ENCODE peak calls at places on chromosomes 13 and 19, in seven cellular contexts. V is body of pancreas, R is psoas muscle, J is IMR-90, O is astrocyte, B is AG09309, G is heart right ventricle. M is an unnamed sample.

GRCh38 chr19:1624458-1624857 is 19.2 kb upstream of the UQCR11 start:
- DNase-seq in J (peak; percentile 37), B (no peak), V (peak; percentile 46), R (no peak), G (peak; percentile 50), O (peak; percentile 15), M (peak; percentile 42)

GRCh38 chr19:35044317-35045117 is 3.0 kb downstream of the HPN start:
- DNase-seq in B (no peak), V (peak; percentile 58), J (peak; percentile 43), R (peak; percentile 63), O (no peak), G (peak; percentile 67), M (peak; percentile 66)

GRCh38 chr13:99278199-99278598 is 20.0 kb upstream of the GPR18 start:
- DNase-seq in J (no peak), B (no peak), V (no peak), R (no peak), G (no peak), O (no peak), M (no peak)

GRCh38 chr13:80215368-80215767 is 125.6 kb downstream of the SPRY2 start:
- DNase-seq in B (no peak), R (no peak), J (peak; percentile 87), V (no peak), G (no peak), O (peak; percentile 77), M (peak; percentile 54)

GRCh38 chr13:38166121-38166520 is 183.5 kb upstream of the UFM1 start:
- DNase-seq in J (no peak), O (peak; percentile 23), V (no peak), G (no peak), R (no peak), B (no peak), M (no peak)

GRCh38 chr19:27745978-27746542 is 1466.9 kb downstream of the UQCRFS1 start:
- DNase-seq in G (no peak), J (no peak), R (no peak), B (no peak), V (no peak), O (no peak), M (no peak)

GRCh38 chr19:38386968-38387549 is 775 bp downstream of the GGN start:
- DNase-seq in R (peak; percentile 55), V (no peak), G (peak; percentile 28), B (no peak), J (no peak), O (no peak), M (no peak)

GRCh38 chr13:97353927-97354326 is 80.0 kb upstream of the RAP2A start:
- DNase-seq in R (no peak), V (no peak), J (peak; percentile 62), B (no peak), G (no peak), O (peak; percentile 36), M (peak; percentile 30)

GRCh38 chr19:17184381-17184841 is 30.7 kb upstream of the USE1 start:
- DNase-seq in B (no peak), V (no peak), R (no peak), O (no peak), J (peak; percentile 7), G (no peak), M (no peak)

GRCh38 chr19:55454787-55455243 is 6.6 kb downstream of the ISOC2 start:
- DNase-seq in J (peak; percentile 22), B (no peak), O (no peak), G (peak; percentile 43), V (no peak), R (no peak), M (no peak)

GRCh38 chr13:41465215-41465907 is 8.0 kb downstream of the RGCC start:
- DNase-seq in O (peak; percentile 82), B (peak; percentile 37), V (peak; percentile 70), J (peak; percentile 94), R (peak; percentile 58), G (peak; percentile 51), M (peak; percentile 59)

GRCh38 chr19:12969292-12969988 is at the start of gene DAND5:
- DNase-seq in B (no peak), R (no peak), O (no peak), V (no peak), G (peak; percentile 68), J (no peak), M (no peak)

GRCh38 chr13:98411617-98412310 is 165.1 kb downstream of the STK24 start:
- DNase-seq in O (no peak), G (no peak), B (no peak), V (peak; percentile 65), J (no peak), R (peak; percentile 29), M (peak; percentile 4)

GRCh38 chr13:32538234-32538620 is 368 bp downstream of the N4BP2L2 start:
- DNase-seq in R (peak; percentile 27), J (peak; percentile 62), B (no peak), O (peak; percentile 42), V (peak; percentile 68), G (peak; percentile 22), M (no peak)

GRCh38 chr13:24692541-24692940 is 12.3 kb downstream of the ATP12A start:
- DNase-seq in O (peak; percentile 69), R (peak; percentile 28), J (peak; percentile 8), B (peak; percentile 35), V (peak; percentile 33), G (no peak), M (peak; percentile 70)

GRCh38 chr19:10961763-10962536 is 1.1 kb downstream of the SMARCA4 start:
- DNase-seq in J (peak; percentile 12), V (no peak), G (no peak), O (no peak), R (no peak), B (no peak), M (peak; percentile 28)

GRCh38 chr19:2624537-2625091 is 77.9 kb downstream of the GNG7 start:
- DNase-seq in V (peak; percentile 48), O (no peak), B (no peak), G (peak; percentile 71), R (peak; percentile 57), J (no peak), M (no peak)
- H3K4me3 ChIP-seq in V (no peak overlapping the region), O (no peak overlapping the region), B (no peak overlapping the region), G (no peak overlapping the region), R (no peak overlapping the region), J (no peak overlapping the region), M (no peak overlapping the region)

DNA sequence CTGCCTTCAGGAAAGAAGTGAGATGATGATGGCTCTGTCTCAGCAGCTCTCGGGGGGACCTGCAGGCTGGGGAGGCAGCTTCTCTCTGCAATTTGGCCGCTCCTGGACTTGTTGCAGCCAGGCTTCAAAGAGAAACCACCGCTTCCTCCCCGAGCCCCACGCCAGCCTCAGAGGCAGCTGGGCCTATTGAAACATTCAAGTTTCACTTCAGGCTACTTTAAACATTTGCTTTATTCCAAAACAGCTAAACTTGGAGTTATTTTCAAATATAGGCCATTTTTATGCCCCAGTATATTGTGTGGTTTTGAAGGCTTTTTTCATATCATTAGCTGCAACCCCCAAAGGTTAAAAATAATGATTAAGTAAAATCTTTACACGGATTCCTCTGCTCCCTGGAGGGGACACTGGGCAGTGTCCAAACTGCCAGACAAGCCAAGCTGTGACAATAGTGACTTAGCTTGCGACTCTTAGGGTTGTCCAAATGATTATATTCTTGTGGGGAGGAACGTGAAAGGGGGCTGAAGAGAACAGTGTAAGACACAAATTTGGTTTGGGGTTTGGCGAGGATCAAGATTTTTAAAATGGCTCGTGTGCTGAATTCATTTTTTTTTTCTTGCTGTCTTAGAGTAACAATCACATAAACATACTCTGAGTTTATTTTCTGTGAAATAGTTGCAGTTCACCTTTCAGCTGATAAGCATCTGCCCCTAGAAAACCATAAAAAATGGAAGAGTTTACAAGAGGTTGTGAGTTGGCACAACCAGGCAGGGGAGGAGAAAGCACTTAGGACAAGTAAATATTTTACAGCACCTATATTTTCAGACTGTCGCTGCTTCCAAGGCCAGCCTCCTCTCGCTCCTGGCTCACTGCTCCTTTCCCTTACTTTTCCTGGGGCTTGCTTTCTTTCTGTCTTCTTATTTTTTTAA is 330.6 kb downstream of the DLEU7 start:
- DNase-seq in V (peak; percentile 57), B (no peak), R (peak; percentile 53), G (peak; percentile 65), O (peak; percentile 55), J (peak; percentile 61), M (peak; percentile 66)
- TF ChIP-seq CTCF in V (no peak), B (no peak), R (peak; percentile 9), G (no peak), O (no peak), J (no peak), M (no peak)

GRCh38 chr13:50082426-50083283 is 67.4 kb downstream of the KCNRG start:
- DNase-seq in G (peak; percentile 39), V (peak; percentile 95), J (peak; percentile 68), R (peak; percentile 54), O (peak; percentile 75), B (peak; percentile 18), M (peak; percentile 67)

GRCh38 chr13:50081106-50081898 is 66.1 kb downstream of the KCNRG start:
- DNase-seq in G (peak; percentile 56), J (no peak), R (peak; percentile 55), V (peak; percentile 45), O (no peak), B (no peak), M (no peak)

GRCh38 chr13:50080856-50081105 is 65.5 kb downstream of the KCNRG start:
- DNase-seq in G (no peak), V (no peak), O (no peak), J (peak; percentile 27), B (no peak), R (no peak), M (peak; percentile 57)

GRCh38 chr13:50081899-50082425 is 66.7 kb downstream of the KCNRG start:
- DNase-seq in R (peak; percentile 98), J (peak; percentile 98), B (peak; percentile 95), G (peak; percentile 96), V (peak; percentile 98), O (peak; percentile 95), M (peak; percentile 99)

DNA sequence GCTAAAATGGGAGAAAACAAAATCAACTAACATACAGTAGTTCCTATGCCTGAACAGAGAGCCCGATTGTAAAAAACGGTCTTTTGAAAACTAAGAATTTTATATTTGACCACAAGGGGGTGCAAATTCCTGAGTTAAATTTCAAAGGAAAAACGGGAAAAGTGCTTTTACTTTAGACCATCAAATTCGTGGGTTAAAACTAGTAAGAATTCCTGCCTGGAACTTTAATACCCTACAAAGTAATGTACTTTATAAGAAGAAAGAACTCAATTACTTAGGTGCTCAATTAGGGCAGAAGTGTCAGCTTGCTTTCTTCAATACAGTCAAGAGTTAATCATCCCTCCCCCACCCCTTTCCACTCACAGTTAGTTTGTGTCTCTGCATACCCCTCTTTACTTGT is 69.8 kb downstream of the KCNRG start:
- DNase-seq in O (no peak), B (no peak), V (no peak), R (no peak), G (no peak), J (peak; percentile 47), M (peak; percentile 79)
- H3K4me3 ChIP-seq in O (peak overlapping the region; percentile 24), B (no peak overlapping the region), V (no peak overlapping the region), R (no peak overlapping the region), G (peak overlapping the region; percentile 18), J (peak overlapping the region; percentile 39), M (peak overlapping the region; percentile 42)

DNA sequence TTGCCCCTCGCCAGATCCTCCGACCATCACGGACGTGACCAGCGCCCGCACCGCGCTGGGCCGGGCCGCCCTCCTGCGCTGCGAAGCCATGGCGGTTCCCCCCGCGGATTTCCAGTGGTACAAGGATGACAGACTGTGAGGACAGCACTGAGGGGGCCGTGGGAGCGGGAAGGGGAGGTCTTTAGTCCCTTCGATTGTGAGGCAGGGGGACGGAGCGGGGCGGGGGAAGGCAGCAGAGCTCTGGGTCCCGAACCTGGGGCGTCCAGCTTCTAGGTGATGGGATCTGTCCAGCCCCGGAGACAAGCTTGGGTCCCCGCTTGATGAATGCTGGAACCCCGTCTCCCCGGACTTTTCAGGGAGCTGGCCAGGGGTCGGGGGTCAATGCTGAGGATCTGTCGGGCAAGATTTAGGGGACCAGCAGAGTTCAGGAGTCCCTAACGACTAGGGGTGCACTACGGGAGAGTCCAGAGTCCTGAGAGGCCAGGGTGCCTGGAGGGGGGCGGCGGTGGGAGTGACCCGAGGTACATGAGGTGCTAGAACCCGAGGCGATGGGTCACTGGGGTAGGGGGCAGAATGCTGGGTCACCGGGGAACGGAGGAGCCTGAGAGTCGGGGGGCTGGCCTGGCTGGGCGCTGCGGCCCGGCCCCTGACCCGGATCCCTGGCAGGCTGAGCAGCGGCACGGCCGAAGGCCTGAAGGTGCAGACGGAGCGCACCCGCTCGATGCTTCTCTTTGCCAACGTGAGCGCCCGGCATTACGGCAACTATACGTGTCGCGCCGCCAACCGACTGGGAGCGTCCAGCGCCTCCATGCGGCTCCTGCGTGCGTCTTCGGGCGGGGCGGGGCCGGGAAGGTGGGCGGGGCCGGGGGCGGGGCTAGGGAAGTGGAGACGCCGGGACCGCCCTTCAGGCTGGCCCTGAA is 14.6 kb downstream of the VSIG10L start:
- DNase-seq in G (peak; percentile 40), B (no peak), R (peak; percentile 48), J (peak; percentile 17), O (no peak), V (peak; percentile 44), M (peak; percentile 28)
- TF ChIP-seq CTCF in G (no peak), B (no peak), R (no peak), J (peak; percentile 11), O (no peak), V (no peak), M (no peak)